ENCODE peak calls at places on chromosomes 1 and 21, in seven cellular contexts. X, P, N, O, Y, I and G are unnamed samples.

GRCh38 chr1:116666747-116667576 is 571 bp downstream of the IGSF3 start:
- DNase-seq in X (no peak), P (no peak), N (peak; percentile 48), O (no peak), Y (no peak), I (no peak), G (no peak)

GRCh38 chr1:245184791-245185190 is 30.0 kb downstream of the KIF26B start:
- DNase-seq in X (no peak), P (no peak), N (no peak), O (no peak), Y (no peak), I (no peak), G (no peak)

GRCh38 chr1:169240449-169241242 is 127.0 kb downstream of the NME7 start:
- DNase-seq in X (no peak), P (no peak), N (no peak), O (no peak), Y (no peak), I (no peak), G (peak; percentile 20)

GRCh38 chr1:97738270-97738669 is 182.6 kb downstream of the DPYD start:
- DNase-seq in X (no peak), P (no peak), N (no peak), O (no peak), Y (no peak), I (no peak), G (no peak)

GRCh38 chr1:10693497-10694273 is 102.8 kb downstream of the CASZ1 start:
- DNase-seq in X (no peak), P (peak; percentile 55), N (peak; percentile 74), O (no peak), Y (no peak), I (no peak), G (no peak)

GRCh38 chr1:21868941-21869454 is 56.9 kb downstream of the LDLRAD2 start:
- DNase-seq in X (no peak), P (no peak), N (no peak), O (peak; percentile 16), Y (no peak), I (no peak), G (no peak)

GRCh38 chr1:8687053-8687452 is 130.4 kb downstream of the RERE start:
- DNase-seq in X (no peak), P (no peak), N (no peak), O (no peak), Y (no peak), I (no peak), G (no peak)

GRCh38 chr1:71490432-71490831 is 409.6 kb upstream of the ZRANB2 start:
- DNase-seq in X (no peak), P (no peak), N (no peak), O (no peak), Y (no peak), I (no peak), G (no peak)

GRCh38 chr21:14308234-14308633 is 74.7 kb downstream of the HSPA13 start:
- DNase-seq in X (no peak), P (no peak), N (no peak), O (no peak), Y (no peak), I (no peak), G (no peak)

GRCh38 chr21:44295163-44295601 is 4.7 kb upstream of the PFKL start:
- DNase-seq in X (no peak), P (no peak), N (no peak), O (no peak), Y (no peak), I (no peak), G (no peak)

GRCh38 chr1:98906761-98907301 is 97.8 kb downstream of the PLPPR5 start:
- DNase-seq in X (no peak), P (no peak), N (no peak), O (no peak), Y (no peak), I (no peak), G (no peak)

GRCh38 chr1:197783510-197783948 is 8.2 kb upstream of the DENND1B start:
- DNase-seq in X (no peak), P (no peak), N (no peak), O (no peak), Y (no peak), I (no peak), G (no peak)

GRCh38 chr21:25350056-25350455 is 257.2 kb downstream of the MRPL39 start:
- DNase-seq in X (no peak), P (peak; percentile 11), N (peak; percentile 25), O (no peak), Y (no peak), I (no peak), G (no peak)

GRCh38 chr21:34908424-34909055 is 140.6 kb downstream of the RUNX1 start:
- DNase-seq in X (no peak), P (peak; percentile 98), N (no peak), O (peak; percentile 90), Y (no peak), I (no peak), G (no peak)

GRCh38 chr1:220904861-220905260 is 25.6 kb downstream of the HLX start:
- DNase-seq in X (no peak), P (no peak), N (no peak), O (no peak), Y (no peak), I (no peak), G (no peak)

GRCh38 chr1:184242507-184242943 is 144.3 kb upstream of the C1orf21 start:
- DNase-seq in X (no peak), P (no peak), N (no peak), O (no peak), Y (no peak), I (no peak), G (no peak)

GRCh38 chr1:226403522-226404034 is 4.3 kb downstream of the PARP1 start:
- DNase-seq in X (no peak), P (peak; percentile 58), N (peak; percentile 60), O (no peak), Y (no peak), I (no peak), G (no peak)

GRCh38 chr1:244349103-244349531 is 102.6 kb downstream of the ADSS2 start:
- DNase-seq in X (no peak), P (no peak), N (no peak), O (no peak), Y (no peak), I (no peak), G (no peak)

GRCh38 chr1:12185556-12186276 is 18.9 kb downstream of the TNFRSF1B start:
- DNase-seq in X (no peak), P (no peak), N (no peak), O (no peak), Y (no peak), I (no peak), G (no peak)
- TF ChIP-seq POLR2AphosphoS5 in X (no peak), P (no peak), N (no peak), O (no peak), Y (no peak), I (no peak), G (no peak)

DNA sequence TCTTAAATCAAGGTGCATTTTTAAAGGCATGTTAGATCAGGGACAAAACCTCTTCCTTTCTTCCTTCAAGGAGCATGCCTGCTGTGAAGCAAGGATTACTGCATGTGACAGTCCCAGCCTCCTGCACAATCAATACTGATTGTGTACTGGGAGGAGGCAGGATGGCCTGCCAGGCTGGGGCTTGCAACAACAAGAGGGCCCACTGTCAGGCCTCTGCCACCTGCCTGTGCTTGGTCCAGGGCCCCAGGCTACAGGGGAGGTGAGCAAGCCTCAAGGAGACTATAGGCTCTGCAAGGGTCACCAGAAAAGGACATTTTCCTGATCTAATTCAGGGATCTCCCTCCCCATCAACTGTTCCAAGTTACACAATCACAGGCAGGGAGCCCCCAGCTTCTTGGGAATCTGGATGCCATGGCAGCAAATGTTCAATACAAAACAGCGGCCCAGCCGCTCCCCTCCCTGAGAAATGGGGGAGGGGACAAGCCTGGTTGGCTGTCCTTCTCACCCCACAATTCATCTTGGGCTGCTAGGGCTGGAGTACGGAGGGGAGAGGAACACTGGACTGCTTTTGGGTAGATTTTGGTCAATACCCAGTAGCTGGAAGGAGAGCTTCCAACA is 76.7 kb downstream of the SSBP3 start:
- DNase-seq in X (no peak), P (no peak), N (no peak), O (no peak), Y (no peak), I (no peak), G (no peak)
- TF ChIP-seq SIN3A in X (no peak), P (no peak), N (no peak), O (no peak), Y (no peak), I (no peak), G (no peak)

GRCh38 chr1:38137164-38137563 is 90.6 kb upstream of the POU3F1 start:
- DNase-seq in X (no peak), P (no peak), N (no peak), O (no peak), Y (no peak), I (no peak), G (no peak)

GRCh38 chr1:38141483-38141882 is 94.9 kb upstream of the POU3F1 start:
- DNase-seq in X (no peak), P (no peak), N (no peak), O (no peak), Y (no peak), I (no peak), G (no peak)

GRCh38 chr1:38135621-38136414 is 89.2 kb upstream of the POU3F1 start:
- DNase-seq in X (no peak), P (no peak), N (no peak), O (no peak), Y (no peak), I (no peak), G (no peak)

GRCh38 chr1:38140025-38140487 is 93.5 kb upstream of the POU3F1 start:
- DNase-seq in X (no peak), P (no peak), N (no peak), O (peak; percentile 60), Y (peak; percentile 39), I (no peak), G (no peak)

DNA sequence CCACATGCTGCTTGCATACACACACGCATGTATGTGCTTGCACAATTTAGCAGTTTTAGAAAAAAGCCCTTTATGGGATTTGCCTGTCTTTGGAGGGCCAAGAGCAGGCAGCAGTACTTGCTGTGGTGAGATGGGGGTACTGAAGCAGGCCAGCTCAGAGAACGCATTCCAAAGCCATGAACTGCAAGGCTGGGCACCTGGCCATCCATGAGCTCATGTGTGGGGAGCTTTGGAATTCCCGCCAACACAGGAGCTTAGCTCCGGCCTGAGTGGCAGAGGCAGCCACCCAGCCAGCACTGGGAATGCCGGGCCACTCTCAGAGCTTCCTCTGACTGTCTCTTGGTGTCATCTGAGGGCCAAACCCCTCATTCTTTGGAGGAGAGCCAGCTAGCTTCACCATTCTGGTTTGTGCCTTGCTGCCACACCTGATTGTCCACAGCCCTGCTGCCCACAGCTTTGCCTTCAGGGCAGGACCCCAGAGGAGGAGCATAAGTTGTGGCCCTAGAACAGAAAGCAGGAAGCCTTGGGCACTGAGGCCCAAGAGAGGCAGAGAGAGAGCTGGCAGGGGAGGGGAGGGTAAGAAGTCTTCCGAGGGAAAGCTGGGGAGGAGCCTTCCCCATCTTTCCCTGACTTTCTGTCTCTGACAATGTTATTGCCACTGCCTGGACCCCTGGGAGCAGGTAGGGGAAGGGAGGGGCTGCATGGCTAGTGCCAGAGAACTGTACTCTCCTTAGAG is 92.1 kb upstream of the POU3F1 start:
- DNase-seq in X (peak; percentile 43), P (no peak), N (no peak), O (peak; percentile 35), Y (no peak), I (no peak), G (peak; percentile 77)
- H3K4me1 ChIP-seq in X (peaks cover 8% of the 10 kb centered on the region), P (peaks cover 3% of the 10 kb centered on the region), N (peaks cover 19% of the 10 kb centered on the region), O (peaks cover 5% of the 10 kb centered on the region), Y (peaks cover 17% of the 10 kb centered on the region), I (no peaks in the 10 kb centered on the region), G (peaks cover 27% of the 10 kb centered on the region)

DNA sequence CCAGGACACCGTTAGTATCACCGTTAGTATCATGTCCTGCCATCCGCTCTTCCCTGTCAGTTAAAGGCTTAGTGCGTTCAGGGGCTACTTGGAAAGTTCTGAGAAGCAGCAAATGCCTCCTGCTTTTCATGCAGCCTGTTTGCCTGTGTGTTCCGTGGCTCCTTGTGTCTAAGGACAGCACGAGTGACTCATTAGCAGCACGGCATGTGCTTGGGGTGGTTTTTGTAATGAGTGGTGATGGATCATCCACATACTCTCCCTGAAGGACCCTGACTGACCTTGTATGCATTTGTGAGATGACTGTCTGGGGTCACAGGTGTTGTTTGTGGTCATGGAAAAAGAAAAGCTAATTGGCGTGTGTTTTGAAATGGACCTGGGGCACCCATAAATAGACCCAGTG is 221.9 kb downstream of the PBX1 start:
- DNase-seq in X (no peak), P (no peak), N (no peak), O (no peak), Y (no peak), I (no peak), G (no peak)
- TF ChIP-seq POLR2AphosphoS5 in X (no peak), P (no peak), N (no peak), O (no peak), Y (no peak), I (no peak), G (no peak)